ENCODE peak calls at places on chromosomes 6 and 20, in five cellular contexts. One of them, this sample, is unnamed.

GRCh38 chr20:38604873-38605303 is 3.3 kb downstream of the ARHGAP40 start:
- DNase-seq in SK-N-SH: no peak
- DNase-seq in H1: no peak
- DNase-seq in HepG2: peak
- DNase-seq in GM12892: no peak
- DNase-seq in this sample: no peak

GRCh38 chr6:109082178-109082577 is 12.5 kb downstream of the SESN1 start:
- DNase-seq in HepG2: no peak
- DNase-seq in SK-N-SH: no peak
- DNase-seq in H1: no peak
- DNase-seq in GM12892: no peak
- DNase-seq in this sample: no peak

GRCh38 chr6:53067799-53068442 is 2.7 kb downstream of the FBXO9 start:
- DNase-seq in H1: no peak
- DNase-seq in GM12892: no peak
- DNase-seq in HepG2: no peak
- DNase-seq in SK-N-SH: peak
- DNase-seq in this sample: no peak

GRCh38 chr6:144566868-144567615 is 281.9 kb downstream of the UTRN start:
- DNase-seq in GM12892: no peak
- DNase-seq in HepG2: no peak
- DNase-seq in H1: no peak
- DNase-seq in SK-N-SH: no peak
- DNase-seq in this sample: no peak

GRCh38 chr20:40812415-40813212 is 123.6 kb upstream of the MAFB start:
- DNase-seq in GM12892: no peak
- DNase-seq in H1: no peak
- DNase-seq in SK-N-SH: no peak
- DNase-seq in HepG2: no peak
- DNase-seq in this sample: no peak

GRCh38 chr6:90175627-90176538 is 120.8 kb downstream of the BACH2 start:
- DNase-seq in GM12892: no peak
- DNase-seq in HepG2: no peak
- DNase-seq in SK-N-SH: no peak
- DNase-seq in H1: no peak
- DNase-seq in this sample: no peak

GRCh38 chr6:132730560-132730959 is 16.7 kb upstream of the VNN1 start:
- DNase-seq in H1: no peak
- DNase-seq in HepG2: no peak
- DNase-seq in SK-N-SH: no peak
- DNase-seq in GM12892: no peak
- DNase-seq in this sample: no peak

GRCh38 chr6:134512946-134513345 is 195.0 kb upstream of the SGK1 start:
- DNase-seq in SK-N-SH: no peak
- DNase-seq in HepG2: no peak
- DNase-seq in GM12892: no peak
- DNase-seq in H1: no peak
- DNase-seq in this sample: no peak

GRCh38 chr20:44454301-44454963 is 21.2 kb upstream of the TTPAL start:
- DNase-seq in GM12892: no peak
- DNase-seq in HepG2: no peak
- DNase-seq in SK-N-SH: no peak
- DNase-seq in H1: no peak
- DNase-seq in this sample: no peak

GRCh38 chr6:75525682-75526081 is 32.1 kb upstream of the FILIP1 start:
- DNase-seq in HepG2: no peak
- DNase-seq in H1: no peak
- DNase-seq in GM12892: no peak
- DNase-seq in SK-N-SH: no peak
- DNase-seq in this sample: no peak

GRCh38 chr6:25883536-25883935 is 9.5 kb upstream of the SLC17A3 start:
- DNase-seq in SK-N-SH: no peak
- DNase-seq in H1: no peak
- DNase-seq in HepG2: no peak
- DNase-seq in GM12892: no peak
- DNase-seq in this sample: no peak

GRCh38 chr6:167849846-167850459 is 23.2 kb downstream of the AFDN start:
- DNase-seq in H1: no peak
- DNase-seq in GM12892: no peak
- DNase-seq in HepG2: peak
- DNase-seq in SK-N-SH: no peak
- DNase-seq in this sample: no peak

GRCh38 chr6:108592371-108593337 is 31.9 kb downstream of the FOXO3 start:
- DNase-seq in HepG2: no peak
- DNase-seq in H1: no peak
- DNase-seq in GM12892: peak
- DNase-seq in SK-N-SH: no peak
- DNase-seq in this sample: no peak

GRCh38 chr20:46302119-46302518 is 6.2 kb downstream of the CDH22 start:
- DNase-seq in SK-N-SH: no peak
- DNase-seq in HepG2: no peak
- DNase-seq in H1: no peak
- DNase-seq in GM12892: no peak
- DNase-seq in this sample: no peak

GRCh38 chr6:158328446-158328845 is 16.2 kb downstream of the TULP4 start:
- DNase-seq in SK-N-SH: no peak
- DNase-seq in H1: no peak
- DNase-seq in HepG2: no peak
- DNase-seq in GM12892: no peak
- DNase-seq in this sample: no peak

DNA sequence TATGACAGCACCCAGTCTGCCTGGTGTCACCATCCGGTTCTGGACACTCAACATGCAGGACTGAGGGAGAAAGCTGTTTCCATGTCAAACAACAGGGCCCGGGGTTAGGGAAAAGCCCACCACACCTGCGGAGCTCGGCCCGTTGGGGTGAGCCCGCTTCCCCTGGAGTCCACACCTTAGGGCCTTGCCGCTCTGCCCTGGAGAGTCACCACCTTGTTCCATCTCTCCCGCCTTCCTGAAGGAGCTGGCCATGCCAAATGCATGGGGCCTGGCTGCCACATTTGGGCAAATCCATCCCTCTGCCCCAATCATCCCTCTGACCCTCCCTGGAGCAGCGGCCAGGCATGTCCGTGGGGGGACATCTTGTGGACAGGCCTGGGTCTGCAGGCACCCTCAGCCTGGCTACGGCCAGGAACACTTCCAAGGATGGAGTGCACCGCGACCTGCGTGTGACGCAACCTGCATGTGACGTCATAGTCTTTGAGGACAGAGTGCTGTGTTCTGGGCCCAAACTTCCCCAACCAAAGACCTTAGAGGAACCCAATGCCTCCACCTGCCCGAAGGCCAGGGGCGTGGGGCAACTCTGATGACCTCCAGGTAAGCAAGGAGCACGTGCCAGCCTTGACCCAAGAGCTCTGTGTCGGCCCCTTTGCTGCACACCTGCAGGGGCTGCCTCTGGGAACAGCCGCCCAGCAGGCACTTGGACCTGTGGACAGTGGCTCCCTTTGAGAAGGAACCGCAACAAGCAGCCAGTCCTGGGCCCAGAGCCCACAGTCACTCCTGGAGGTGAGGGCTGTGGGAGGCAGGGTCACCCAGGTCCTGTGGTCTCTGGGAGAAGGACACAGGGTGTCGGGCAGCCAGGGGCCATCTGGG is 1.7 kb downstream of the CABLES2 start:
- DNase-seq in GM12892: no peak
- DNase-seq in H1: no peak
- DNase-seq in SK-N-SH: peak
- DNase-seq in HepG2: peak
- DNase-seq in this sample: no peak
- TF ChIP-seq TAF1 in GM12892: no peak
- TF ChIP-seq TAF1 in H1: no peak
- TF ChIP-seq TAF1 in SK-N-SH: no peak
- TF ChIP-seq TAF1 in HepG2: no peak
- TF ChIP-seq TAF1 in this sample: no peak

GRCh38 chr20:17083738-17084137 is 143.1 kb upstream of the PCSK2 start:
- DNase-seq in HepG2: peak
- DNase-seq in GM12892: no peak
- DNase-seq in SK-N-SH: no peak
- DNase-seq in H1: no peak
- DNase-seq in this sample: no peak
- TF ChIP-seq TAF1 in HepG2: no peak
- TF ChIP-seq TAF1 in GM12892: no peak
- TF ChIP-seq TAF1 in SK-N-SH: no peak
- TF ChIP-seq TAF1 in H1: no peak
- TF ChIP-seq TAF1 in this sample: no peak

DNA sequence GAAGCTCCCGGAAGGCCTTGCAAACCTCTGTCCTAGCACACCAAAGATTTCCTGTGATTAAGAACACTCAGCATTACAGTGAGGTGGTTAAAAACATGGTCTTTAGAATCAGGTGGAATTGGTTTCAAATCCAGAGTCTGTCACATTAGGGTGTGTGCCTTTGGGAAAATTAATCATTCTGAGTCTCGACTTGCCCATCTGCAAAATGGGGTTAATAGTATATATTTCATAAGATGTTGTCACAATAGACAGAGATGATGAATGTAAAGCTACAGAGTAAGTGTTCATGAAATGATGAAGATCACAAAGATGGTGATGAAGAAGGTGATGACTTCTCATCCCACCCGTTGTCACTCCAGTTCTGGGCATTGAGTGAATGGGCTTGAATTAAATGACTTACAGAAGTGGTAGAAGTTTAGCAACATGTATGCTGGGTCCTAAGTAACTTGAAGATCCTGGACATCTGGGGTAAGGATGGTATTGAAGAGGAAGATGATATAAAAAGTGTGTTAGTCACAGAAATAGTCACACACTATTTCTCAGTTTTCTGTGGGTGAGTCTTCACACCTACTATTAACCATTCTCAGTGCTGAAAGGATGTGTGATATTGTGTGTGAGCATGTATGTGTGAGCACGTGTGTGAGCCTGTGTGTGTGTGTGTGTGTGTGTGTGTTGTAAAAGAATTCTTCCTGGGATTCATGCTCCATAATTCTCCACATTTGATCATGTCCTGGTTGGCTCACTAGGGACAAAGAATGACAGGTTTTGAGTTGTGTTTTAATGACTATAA is 28.0 kb upstream of the NEDD9 start:
- DNase-seq in HepG2: no peak
- DNase-seq in H1: no peak
- DNase-seq in GM12892: no peak
- DNase-seq in SK-N-SH: no peak
- DNase-seq in this sample: no peak
- TF ChIP-seq TAF1 in HepG2: no peak
- TF ChIP-seq TAF1 in H1: no peak
- TF ChIP-seq TAF1 in GM12892: no peak
- TF ChIP-seq TAF1 in SK-N-SH: no peak
- TF ChIP-seq TAF1 in this sample: no peak

GRCh38 chr6:111759836-111760785 is 113.1 kb downstream of the FYN start:
- DNase-seq in H1: no peak
- DNase-seq in HepG2: no peak
- DNase-seq in GM12892: no peak
- DNase-seq in SK-N-SH: peak
- DNase-seq in this sample: no peak

GRCh38 chr6:111754423-111754822 is 118.8 kb downstream of the FYN start:
- DNase-seq in HepG2: no peak
- DNase-seq in SK-N-SH: no peak
- DNase-seq in GM12892: no peak
- DNase-seq in H1: no peak
- DNase-seq in this sample: no peak

GRCh38 chr6:111759413-111759835 is 113.8 kb downstream of the FYN start:
- DNase-seq in H1: no peak
- DNase-seq in GM12892: no peak
- DNase-seq in HepG2: no peak
- DNase-seq in SK-N-SH: no peak
- DNase-seq in this sample: no peak

GRCh38 chr6:111758608-111759293 is 114.5 kb downstream of the FYN start:
- DNase-seq in H1: no peak
- DNase-seq in SK-N-SH: no peak
- DNase-seq in GM12892: no peak
- DNase-seq in HepG2: no peak
- DNase-seq in this sample: no peak

DNA sequence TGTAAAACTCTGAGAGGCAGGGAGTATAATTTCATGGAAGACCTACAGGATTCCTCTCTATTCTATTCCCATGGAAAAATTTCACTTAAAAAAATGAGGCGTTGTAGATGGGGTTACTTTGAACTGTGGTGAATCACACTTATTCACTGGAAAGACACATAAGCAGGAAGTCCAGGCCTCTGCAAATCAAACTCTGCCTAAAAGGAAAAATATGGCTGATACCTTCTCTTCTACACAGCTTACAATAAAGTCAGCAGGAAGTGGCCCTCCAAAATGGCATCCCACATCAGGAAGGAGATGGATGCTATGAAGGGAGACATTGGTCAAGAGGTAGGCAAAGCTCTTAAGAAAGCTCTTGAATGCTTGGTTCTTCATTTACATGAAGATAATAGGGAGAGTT is 115.9 kb downstream of the FYN start:
- DNase-seq in H1: no peak
- DNase-seq in GM12892: no peak
- DNase-seq in HepG2: no peak
- DNase-seq in SK-N-SH: no peak
- DNase-seq in this sample: no peak
- TF ChIP-seq TAF1 in H1: no peak
- TF ChIP-seq TAF1 in GM12892: no peak
- TF ChIP-seq TAF1 in HepG2: no peak
- TF ChIP-seq TAF1 in SK-N-SH: no peak
- TF ChIP-seq TAF1 in this sample: no peak

GRCh38 chr6:136763255-136763654 is 29.0 kb downstream of the MAP3K5 start:
- DNase-seq in SK-N-SH: no peak
- DNase-seq in H1: no peak
- DNase-seq in HepG2: no peak
- DNase-seq in GM12892: no peak
- DNase-seq in this sample: no peak

GRCh38 chr6:136762022-136762975 is 30.0 kb downstream of the MAP3K5 start:
- DNase-seq in SK-N-SH: no peak
- DNase-seq in H1: no peak
- DNase-seq in GM12892: no peak
- DNase-seq in HepG2: no peak
- DNase-seq in this sample: no peak

GRCh38 chr6:136764522-136764993 is 27.7 kb downstream of the MAP3K5 start:
- DNase-seq in H1: no peak
- DNase-seq in HepG2: no peak
- DNase-seq in GM12892: no peak
- DNase-seq in SK-N-SH: no peak
- DNase-seq in this sample: no peak

GRCh38 chr6:136766274-136766673 is 26.0 kb downstream of the MAP3K5 start:
- DNase-seq in H1: no peak
- DNase-seq in SK-N-SH: no peak
- DNase-seq in GM12892: no peak
- DNase-seq in HepG2: no peak
- DNase-seq in this sample: no peak

GRCh38 chr6:136763716-136764521 is 28.4 kb downstream of the MAP3K5 start:
- DNase-seq in HepG2: no peak
- DNase-seq in SK-N-SH: no peak
- DNase-seq in H1: no peak
- DNase-seq in GM12892: no peak
- DNase-seq in this sample: no peak
- TF ChIP-seq TAF1 in HepG2: no peak
- TF ChIP-seq TAF1 in SK-N-SH: no peak
- TF ChIP-seq TAF1 in H1: no peak
- TF ChIP-seq TAF1 in GM12892: no peak
- TF ChIP-seq TAF1 in this sample: peak

This sample was measured in GM12891.